ENCODE peak calls at places on chromosomes 5 and 9, in six cellular contexts. Y is HCT116, Z is HepG2, E is K562, R is H1, N is GM12878. I is an unnamed sample.

GRCh38 chr5:171869956-171870355 is 84.3 kb downstream of the SMIM23 start:
- DNase-seq in R (no peak), E (no peak), N (no peak), Y (no peak), Z (no peak), I (no peak)

GRCh38 chr5:82635561-82636288 is 357.6 kb upstream of the RPS23 start:
- DNase-seq in Y (peak), N (no peak), E (no peak), R (no peak), Z (peak), I (peak)

GRCh38 chr9:95764920-95765319 is 110.6 kb upstream of the ERCC6L2 start:
- DNase-seq in Y (no peak), Z (no peak), E (no peak), R (no peak), N (no peak), I (no peak)

GRCh38 chr9:128905964-128906363 is 14.8 kb upstream of the PHYHD1 start:
- DNase-seq in Z (peak), E (no peak), Y (no peak), R (no peak), N (no peak), I (no peak)

GRCh38 chr9:70435948-70436347 is 21.5 kb upstream of the KLF9 start:
- DNase-seq in N (no peak), Z (no peak), Y (no peak), E (no peak), R (no peak), I (no peak)

GRCh38 chr9:80556631-80557030 is 984.9 kb downstream of the TLE4 start:
- DNase-seq in R (no peak), Y (no peak), E (no peak), Z (no peak), N (no peak), I (no peak)

GRCh38 chr5:169914766-169915165 is 65.5 kb downstream of the INSYN2B start:
- DNase-seq in Z (no peak), E (no peak), N (no peak), Y (no peak), R (no peak), I (no peak)

GRCh38 chr9:107935931-107936330 is 446.4 kb upstream of the KLF4 start:
- DNase-seq in R (no peak), Z (no peak), Y (no peak), E (no peak), N (no peak), I (no peak)

GRCh38 chr5:34930527-34930844 is 1.1 kb downstream of the DNAJC21 start:
- DNase-seq in Y (no peak), E (no peak), Z (no peak), N (no peak), R (no peak), I (no peak)

GRCh38 chr9:79377315-79377855 is 194.4 kb upstream of the TLE4 start:
- DNase-seq in N (no peak), Z (no peak), Y (no peak), E (no peak), R (no peak), I (no peak)

GRCh38 chr5:142246263-142246662 is 78.6 kb downstream of the SPRY4 start:
- DNase-seq in Y (no peak), R (no peak), E (no peak), N (no peak), Z (peak), I (no peak)

DNA sequence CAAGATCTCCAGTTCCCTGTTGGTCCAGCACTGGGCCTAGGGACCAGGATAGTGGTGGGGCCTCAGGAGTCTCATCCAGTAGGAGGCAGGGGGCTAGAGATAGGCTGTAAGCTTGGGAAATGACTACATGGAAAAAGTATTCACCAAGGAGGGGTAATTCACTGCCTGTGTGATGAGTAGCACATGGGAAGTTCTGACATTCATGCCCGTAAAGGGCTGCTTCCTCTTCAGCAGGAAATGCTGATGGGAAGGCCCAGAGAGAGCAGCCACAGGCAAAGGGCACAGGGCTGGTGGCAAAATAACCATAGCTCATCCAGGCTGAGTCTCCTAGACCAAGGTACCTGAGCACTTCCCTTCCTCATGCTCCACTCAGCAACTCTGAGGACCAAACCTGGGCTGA is 23.1 kb upstream of the FRRS1L start:
- DNase-seq in N (no peak), R (no peak), Y (no peak), E (no peak), Z (no peak), I (no peak)
- TF ChIP-seq JUND in N (no peak), R (no peak), Y (no peak), E (no peak), Z (no peak), I (no peak)

DNA sequence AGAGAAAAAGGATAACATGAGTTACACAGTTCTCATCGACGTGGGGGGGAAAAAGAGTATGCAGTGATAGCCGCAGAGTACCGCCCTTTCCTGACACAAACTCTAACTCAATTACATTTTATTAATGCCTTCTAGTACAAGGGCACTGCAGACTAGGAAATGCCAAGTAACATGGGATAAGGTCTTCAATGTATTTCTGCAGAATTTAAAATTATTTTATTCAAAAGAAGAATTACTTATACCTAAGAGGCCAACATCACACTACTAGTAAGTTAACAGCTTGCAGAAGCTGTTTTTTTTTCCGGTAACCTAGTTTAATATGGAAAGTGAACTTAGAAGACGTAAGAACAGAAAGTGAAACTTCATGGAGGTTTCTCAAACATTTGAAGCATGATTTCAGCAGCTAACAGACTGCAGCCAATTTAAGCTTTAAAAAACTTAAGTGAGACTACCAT is 3.9 kb downstream of the SETX start:
- DNase-seq in R (no peak), E (no peak), Z (no peak), N (no peak), Y (no peak), I (no peak)
- TF ChIP-seq JUND in R (no peak), E (no peak), Z (no peak), N (no peak), Y (no peak), I (no peak)

GRCh38 chr5:42927730-42928129 is 112.4 kb downstream of the ANXA2R start:
- DNase-seq in Y (no peak), R (no peak), N (no peak), Z (no peak), E (no peak), I (no peak)

GRCh38 chr5:42929871-42930270 is 110.2 kb downstream of the ANXA2R start:
- DNase-seq in N (no peak), Y (no peak), Z (no peak), E (no peak), R (no peak), I (no peak)

GRCh38 chr5:42930934-42931333 is 109.2 kb downstream of the ANXA2R start:
- DNase-seq in N (no peak), Y (no peak), E (no peak), R (no peak), Z (no peak), I (no peak)
- TF ChIP-seq JUND in N (no peak), Y (no peak), E (no peak), R (no peak), Z (no peak), I (no peak)

GRCh38 chr9:15361737-15362136 is 54.7 kb upstream of the TTC39B start:
- DNase-seq in Z (no peak), R (no peak), N (no peak), Y (no peak), E (no peak), I (no peak)

GRCh38 chr9:15353892-15354291 is 46.9 kb upstream of the TTC39B start:
- DNase-seq in R (no peak), Z (no peak), E (no peak), N (no peak), Y (no peak), I (no peak)

GRCh38 chr9:15354713-15355112 is 47.7 kb upstream of the TTC39B start:
- DNase-seq in E (no peak), Y (no peak), N (no peak), R (no peak), Z (peak), I (no peak)

GRCh38 chr9:15355669-15356068 is 48.7 kb upstream of the TTC39B start:
- DNase-seq in R (no peak), Y (no peak), Z (no peak), N (no peak), E (no peak), I (no peak)

DNA sequence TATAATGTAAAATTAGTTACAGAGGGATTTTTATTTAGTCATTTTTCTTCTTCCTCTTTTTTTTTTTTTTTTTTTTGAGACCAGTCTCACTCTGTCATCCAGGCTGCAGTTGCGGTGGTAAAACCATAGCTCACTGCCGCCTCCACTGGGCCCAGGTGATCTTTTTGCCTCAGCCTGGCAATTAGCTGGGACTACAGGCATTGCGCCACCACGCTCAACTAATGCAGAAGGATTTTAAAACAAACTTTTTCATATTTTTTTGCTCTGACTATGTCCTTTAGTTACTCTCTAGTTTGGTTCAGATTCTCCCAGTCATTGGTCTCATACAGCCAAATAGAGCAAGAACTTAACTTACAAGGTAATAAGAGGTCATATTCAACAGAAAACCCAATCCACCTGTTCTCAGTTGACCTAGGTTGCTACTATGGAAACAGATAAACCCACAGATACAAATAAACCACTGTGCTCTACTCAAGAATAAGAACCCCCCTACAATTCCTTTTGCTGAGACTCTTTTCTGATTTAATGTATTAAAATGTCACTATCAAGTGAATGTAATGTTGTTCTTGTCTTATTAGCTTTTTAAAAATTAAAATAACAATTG is 50.1 kb upstream of the TTC39B start:
- DNase-seq in Z (peak), Y (no peak), R (peak), N (no peak), E (no peak), I (peak)
- TF ChIP-seq JUND in Z (no peak), Y (no peak), R (no peak), N (no peak), E (no peak), I (no peak)

GRCh38 chr5:178404987-178405386 is 172.4 kb upstream of the PHYKPL start:
- DNase-seq in R (no peak), E (no peak), N (no peak), Y (no peak), Z (no peak), I (no peak)
- TF ChIP-seq JUND in R (no peak), E (no peak), N (no peak), Y (no peak), Z (no peak), I (no peak)

DNA sequence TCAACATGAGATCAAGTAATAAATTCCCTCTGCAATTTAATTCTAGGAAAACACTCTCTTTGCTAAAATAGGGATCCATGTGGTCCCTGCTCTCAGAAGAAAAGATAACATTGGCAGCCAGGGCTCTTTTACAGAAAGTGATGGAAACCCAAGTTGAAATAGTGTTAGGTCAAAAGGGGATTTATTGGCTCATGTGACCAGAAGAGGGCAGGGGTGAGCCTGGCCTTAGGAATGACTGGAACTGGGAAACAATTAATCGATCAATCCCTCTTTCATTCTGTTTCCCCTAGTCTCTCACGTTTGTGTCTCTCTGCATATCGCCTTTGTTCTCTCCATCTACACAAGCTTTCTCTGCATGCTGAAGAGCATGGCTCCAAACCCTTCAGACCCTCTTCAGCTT is 58.3 kb upstream of the ALDH1B1 start:
- DNase-seq in R (no peak), E (peak), Z (peak), N (no peak), Y (no peak), I (no peak)
- TF ChIP-seq JUND in R (no peak), E (no peak), Z (no peak), N (no peak), Y (no peak), I (no peak)

GRCh38 chr9:112489039-112489546 is 2.5 kb downstream of the KIAA1958 start:
- DNase-seq in Z (peak), Y (no peak), E (no peak), R (no peak), N (no peak), I (no peak)
- TF ChIP-seq JUND in Z (no peak), Y (no peak), E (no peak), R (no peak), N (no peak), I (no peak)

GRCh38 chr5:74070766-74071165 is 444.8 kb downstream of the ARHGEF28 start:
- DNase-seq in N (no peak), Z (no peak), E (no peak), R (no peak), Y (no peak), I (no peak)

GRCh38 chr5:74064911-74065310 is 438.9 kb downstream of the ARHGEF28 start:
- DNase-seq in Y (no peak), Z (no peak), R (no peak), E (no peak), N (no peak), I (no peak)

GRCh38 chr5:74063821-74064598 is 438.0 kb downstream of the ARHGEF28 start:
- DNase-seq in N (no peak), Z (peak), E (no peak), R (no peak), Y (no peak), I (no peak)

GRCh38 chr5:74069741-74070140 is 443.7 kb downstream of the ARHGEF28 start:
- DNase-seq in Y (no peak), N (no peak), R (no peak), E (no peak), Z (no peak), I (no peak)

DNA sequence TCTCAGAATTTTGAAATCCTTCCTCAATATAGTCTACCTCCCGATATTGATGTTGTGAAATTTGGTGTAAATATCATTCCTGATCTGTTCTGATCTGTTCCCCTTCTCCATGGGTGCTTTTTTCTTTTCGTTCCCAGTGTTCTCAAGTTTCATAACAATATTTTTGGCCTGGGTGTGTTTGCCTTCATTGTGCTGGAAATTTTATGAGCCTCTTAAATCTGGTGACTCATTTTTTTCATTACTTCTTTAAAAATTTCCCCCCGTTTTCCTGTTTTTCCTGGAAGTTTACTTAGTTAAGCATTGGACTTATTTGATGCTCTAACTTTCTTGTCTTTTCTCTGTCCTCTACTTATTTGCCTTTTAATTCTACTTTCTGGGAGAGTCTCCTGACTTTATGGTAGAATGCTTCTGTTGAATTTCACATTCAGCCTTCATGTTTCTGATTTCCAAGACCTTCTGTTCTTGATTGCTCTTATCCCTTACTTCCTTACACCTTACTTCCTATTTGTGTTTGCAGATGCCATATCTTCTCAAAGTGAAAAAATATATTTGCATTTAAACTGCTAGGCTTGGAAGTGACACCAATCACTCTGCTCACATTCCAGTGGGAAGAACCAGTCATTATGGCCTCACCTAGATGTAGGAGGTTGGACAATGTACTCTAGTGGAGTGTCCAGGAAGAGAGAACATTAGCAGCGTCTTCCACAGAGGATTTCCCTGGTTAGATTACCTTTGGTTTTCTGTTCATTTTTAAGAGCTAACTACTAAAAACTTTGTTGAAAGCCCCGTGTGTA is 441.9 kb downstream of the ARHGEF28 start:
- DNase-seq in E (no peak), Y (peak), Z (no peak), R (no peak), N (no peak), I (no peak)
- TF ChIP-seq JUND in E (no peak), Y (no peak), Z (no peak), R (no peak), N (no peak), I (no peak)

I was measured in T47D.